ENCODE peak calls at places on chromosome 3, in five cellular contexts. One of them, this sample, is unnamed.

GRCh38 chr3:21705769-21706168 is 45.2 kb downstream of the ZNF385D start:
- DNase-seq in cardiac fibroblast: peak
- DNase-seq in fibroblast of the aortic adventitia: peak
- DNase-seq in B cell: no peak
- DNase-seq in IMR-90: peak
- DNase-seq in this sample: no peak

GRCh38 chr3:64518496-64518895 is 169.3 kb downstream of the ADAMTS9 start:
- DNase-seq in cardiac fibroblast: no peak
- DNase-seq in fibroblast of the aortic adventitia: no peak
- DNase-seq in B cell: no peak
- DNase-seq in IMR-90: no peak
- DNase-seq in this sample: no peak

GRCh38 chr3:16211176-16211904 is 36.9 kb downstream of the GALNT15 start:
- DNase-seq in cardiac fibroblast: no peak
- DNase-seq in fibroblast of the aortic adventitia: no peak
- DNase-seq in B cell: no peak
- DNase-seq in IMR-90: peak
- DNase-seq in this sample: no peak

GRCh38 chr3:130609166-130609574 is 92.2 kb downstream of the COL6A6 start:
- DNase-seq in cardiac fibroblast: peak
- DNase-seq in fibroblast of the aortic adventitia: peak
- DNase-seq in B cell: no peak
- DNase-seq in IMR-90: no peak
- DNase-seq in this sample: no peak

GRCh38 chr3:168847293-168847883 is 751.7 kb upstream of the GOLIM4 start:
- DNase-seq in cardiac fibroblast: peak
- DNase-seq in fibroblast of the aortic adventitia: peak
- DNase-seq in B cell: no peak
- DNase-seq in IMR-90: peak
- DNase-seq in this sample: no peak

GRCh38 chr3:122358633-122359032 is 24.4 kb downstream of the MIX23 start:
- DNase-seq in cardiac fibroblast: no peak
- DNase-seq in fibroblast of the aortic adventitia: no peak
- DNase-seq in B cell: no peak
- DNase-seq in IMR-90: no peak
- DNase-seq in this sample: no peak

GRCh38 chr3:45145681-45146614 is at the start of gene CDCP1:
- DNase-seq in cardiac fibroblast: no peak
- DNase-seq in fibroblast of the aortic adventitia: peak
- DNase-seq in B cell: no peak
- DNase-seq in IMR-90: no peak
- DNase-seq in this sample: no peak

GRCh38 chr3:127457094-127457475 is 133.4 kb downstream of the TPRA1 start:
- DNase-seq in cardiac fibroblast: peak
- DNase-seq in fibroblast of the aortic adventitia: peak
- DNase-seq in B cell: no peak
- DNase-seq in IMR-90: peak
- DNase-seq in this sample: no peak

GRCh38 chr3:113574213-113574612 is 41.9 kb downstream of the SIDT1 start:
- DNase-seq in cardiac fibroblast: no peak
- DNase-seq in fibroblast of the aortic adventitia: no peak
- DNase-seq in B cell: no peak
- DNase-seq in IMR-90: no peak
- DNase-seq in this sample: no peak

GRCh38 chr3:50146316-50146901 is 8.7 kb upstream of the SEMA3F start:
- DNase-seq in cardiac fibroblast: no peak
- DNase-seq in fibroblast of the aortic adventitia: no peak
- DNase-seq in B cell: no peak
- DNase-seq in IMR-90: no peak
- DNase-seq in this sample: no peak
- TF ChIP-seq CTCF in cardiac fibroblast: no peak
- TF ChIP-seq CTCF in fibroblast of the aortic adventitia: no peak
- TF ChIP-seq CTCF in B cell: no peak
- TF ChIP-seq CTCF in IMR-90: no peak
- TF ChIP-seq CTCF in this sample: no peak

GRCh38 chr3:73618461-73618860 is 6.3 kb downstream of the PDZRN3 start:
- DNase-seq in cardiac fibroblast: no peak
- DNase-seq in fibroblast of the aortic adventitia: peak
- DNase-seq in B cell: no peak
- DNase-seq in IMR-90: peak
- DNase-seq in this sample: no peak

GRCh38 chr3:73616056-73616455 is 8.7 kb downstream of the PDZRN3 start:
- DNase-seq in cardiac fibroblast: no peak
- DNase-seq in fibroblast of the aortic adventitia: no peak
- DNase-seq in B cell: no peak
- DNase-seq in IMR-90: no peak
- DNase-seq in this sample: no peak

GRCh38 chr3:73611176-73611575 is 13.6 kb downstream of the PDZRN3 start:
- DNase-seq in cardiac fibroblast: peak
- DNase-seq in fibroblast of the aortic adventitia: peak
- DNase-seq in B cell: no peak
- DNase-seq in IMR-90: peak
- DNase-seq in this sample: no peak

GRCh38 chr3:73610493-73610892 is 14.2 kb downstream of the PDZRN3 start:
- DNase-seq in cardiac fibroblast: no peak
- DNase-seq in fibroblast of the aortic adventitia: peak
- DNase-seq in B cell: no peak
- DNase-seq in IMR-90: no peak
- DNase-seq in this sample: no peak

GRCh38 chr3:73614385-73614784 is 10.4 kb downstream of the PDZRN3 start:
- DNase-seq in cardiac fibroblast: peak
- DNase-seq in fibroblast of the aortic adventitia: peak
- DNase-seq in B cell: no peak
- DNase-seq in IMR-90: peak
- DNase-seq in this sample: no peak
- TF ChIP-seq CTCF in cardiac fibroblast: peak
- TF ChIP-seq CTCF in fibroblast of the aortic adventitia: peak
- TF ChIP-seq CTCF in B cell: no peak
- TF ChIP-seq CTCF in IMR-90: no peak
- TF ChIP-seq CTCF in this sample: no peak

DNA sequence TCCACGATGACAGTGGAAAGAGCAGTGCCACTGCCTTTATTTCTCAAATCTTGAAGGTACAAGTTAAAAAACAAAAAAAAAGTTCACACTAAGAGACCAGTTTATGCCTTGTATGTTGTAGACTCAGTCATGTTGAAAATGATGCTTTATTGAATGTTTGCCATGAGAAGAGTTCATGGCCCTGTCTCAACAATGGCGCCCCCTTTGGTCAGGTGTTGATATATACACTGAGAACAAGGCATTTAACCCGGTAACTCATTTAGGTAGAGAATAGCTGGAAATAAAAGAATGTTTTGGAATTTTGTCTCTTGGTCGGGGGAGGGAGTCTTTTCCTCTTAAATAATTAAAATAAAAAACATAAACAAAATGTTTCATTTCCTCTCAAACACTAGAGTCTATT is 145.6 kb upstream of the SLC2A2 start:
- DNase-seq in cardiac fibroblast: no peak
- DNase-seq in fibroblast of the aortic adventitia: no peak
- DNase-seq in B cell: no peak
- DNase-seq in IMR-90: no peak
- DNase-seq in this sample: no peak
- TF ChIP-seq CTCF in cardiac fibroblast: peak
- TF ChIP-seq CTCF in fibroblast of the aortic adventitia: peak
- TF ChIP-seq CTCF in B cell: no peak
- TF ChIP-seq CTCF in IMR-90: no peak
- TF ChIP-seq CTCF in this sample: no peak

GRCh38 chr3:97692406-97692805 is 72.2 kb upstream of the ARL6 start:
- DNase-seq in cardiac fibroblast: no peak
- DNase-seq in fibroblast of the aortic adventitia: no peak
- DNase-seq in B cell: no peak
- DNase-seq in IMR-90: no peak
- DNase-seq in this sample: no peak
- TF ChIP-seq CTCF in cardiac fibroblast: no peak
- TF ChIP-seq CTCF in fibroblast of the aortic adventitia: no peak
- TF ChIP-seq CTCF in B cell: no peak
- TF ChIP-seq CTCF in IMR-90: no peak
- TF ChIP-seq CTCF in this sample: no peak

GRCh38 chr3:68447885-68448284 is 484.5 kb downstream of the TAFA4 start:
- DNase-seq in cardiac fibroblast: no peak
- DNase-seq in fibroblast of the aortic adventitia: no peak
- DNase-seq in B cell: no peak
- DNase-seq in IMR-90: no peak
- DNase-seq in this sample: no peak
- TF ChIP-seq CTCF in cardiac fibroblast: no peak
- TF ChIP-seq CTCF in fibroblast of the aortic adventitia: no peak
- TF ChIP-seq CTCF in B cell: no peak
- TF ChIP-seq CTCF in IMR-90: no peak
- TF ChIP-seq CTCF in this sample: no peak

DNA sequence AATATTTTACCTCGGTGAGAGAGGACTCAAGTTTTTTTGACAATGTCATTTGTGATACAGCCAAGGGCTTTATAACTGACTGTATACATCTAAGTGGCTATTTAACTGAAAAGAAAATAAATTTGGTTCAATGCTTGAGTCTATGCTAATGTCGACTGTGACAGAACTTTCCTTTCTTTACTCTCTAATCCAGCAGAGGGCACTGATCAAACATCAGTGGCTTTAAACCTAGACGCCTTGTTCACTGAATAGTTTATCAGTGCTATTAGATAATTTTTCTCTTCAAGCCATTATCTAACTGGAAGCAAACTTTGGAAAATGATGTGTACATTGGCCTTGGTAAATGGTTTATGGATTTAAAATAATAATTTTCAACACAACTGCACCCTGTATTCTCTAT is 285.1 kb downstream of the CHL1 start:
- DNase-seq in cardiac fibroblast: peak
- DNase-seq in fibroblast of the aortic adventitia: no peak
- DNase-seq in B cell: no peak
- DNase-seq in IMR-90: no peak
- DNase-seq in this sample: no peak
- TF ChIP-seq CTCF in cardiac fibroblast: no peak
- TF ChIP-seq CTCF in fibroblast of the aortic adventitia: no peak
- TF ChIP-seq CTCF in B cell: no peak
- TF ChIP-seq CTCF in IMR-90: no peak
- TF ChIP-seq CTCF in this sample: no peak

GRCh38 chr3:98855811-98856400 is 45.6 kb downstream of the DCBLD2 start:
- DNase-seq in cardiac fibroblast: peak
- DNase-seq in fibroblast of the aortic adventitia: peak
- DNase-seq in B cell: no peak
- DNase-seq in IMR-90: peak
- DNase-seq in this sample: no peak
- TF ChIP-seq CTCF in cardiac fibroblast: no peak
- TF ChIP-seq CTCF in fibroblast of the aortic adventitia: no peak
- TF ChIP-seq CTCF in B cell: no peak
- TF ChIP-seq CTCF in IMR-90: no peak
- TF ChIP-seq CTCF in this sample: no peak

GRCh38 chr3:53198996-53199395 is 38.0 kb downstream of the PRKCD start:
- DNase-seq in cardiac fibroblast: no peak
- DNase-seq in fibroblast of the aortic adventitia: no peak
- DNase-seq in B cell: no peak
- DNase-seq in IMR-90: no peak
- DNase-seq in this sample: no peak

GRCh38 chr3:53199834-53200233 is 38.8 kb downstream of the PRKCD start:
- DNase-seq in cardiac fibroblast: no peak
- DNase-seq in fibroblast of the aortic adventitia: no peak
- DNase-seq in B cell: peak
- DNase-seq in IMR-90: no peak
- DNase-seq in this sample: no peak

GRCh38 chr3:53200501-53201189 is 39.6 kb downstream of the PRKCD start:
- DNase-seq in cardiac fibroblast: no peak
- DNase-seq in fibroblast of the aortic adventitia: no peak
- DNase-seq in B cell: no peak
- DNase-seq in IMR-90: no peak
- DNase-seq in this sample: no peak

GRCh38 chr3:53196575-53197407 is 35.8 kb downstream of the PRKCD start:
- DNase-seq in cardiac fibroblast: peak
- DNase-seq in fibroblast of the aortic adventitia: peak
- DNase-seq in B cell: peak
- DNase-seq in IMR-90: peak
- DNase-seq in this sample: no peak

DNA sequence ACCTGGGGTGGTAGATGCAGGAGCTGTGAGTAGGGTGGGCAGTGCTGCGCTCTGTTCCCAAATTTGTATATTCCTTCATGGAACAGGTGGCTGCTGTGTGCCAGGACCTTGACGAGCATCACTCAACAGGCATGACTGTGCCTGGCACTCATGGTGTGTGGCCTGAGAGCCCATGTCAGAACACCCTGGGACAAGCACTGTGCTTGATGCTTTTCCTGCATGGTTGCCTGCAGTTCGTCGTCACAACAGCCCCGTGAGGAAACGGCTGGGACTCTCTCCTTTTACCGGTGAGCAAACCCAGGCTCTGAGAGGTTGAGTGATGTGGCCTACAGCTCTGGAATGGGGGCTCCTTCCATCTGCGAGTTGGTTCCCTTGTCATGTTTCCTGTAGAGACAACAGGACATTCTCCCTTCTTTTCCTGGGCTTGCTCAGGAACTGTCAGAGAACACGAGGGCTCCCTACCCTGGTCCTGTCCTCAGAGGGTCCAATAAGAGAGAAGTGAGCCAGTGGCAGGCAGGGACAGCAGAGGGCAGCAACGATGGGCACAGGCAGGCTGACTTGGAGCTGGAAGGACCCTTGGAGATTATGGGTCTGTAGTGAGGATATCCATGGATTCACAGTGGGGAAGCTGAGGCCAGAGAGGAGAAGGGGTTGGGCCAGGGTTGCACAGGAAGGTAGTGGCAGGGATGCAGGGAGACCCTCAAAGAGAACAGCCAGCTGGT is 37.4 kb downstream of the PRKCD start:
- DNase-seq in cardiac fibroblast: no peak
- DNase-seq in fibroblast of the aortic adventitia: no peak
- DNase-seq in B cell: peak
- DNase-seq in IMR-90: no peak
- DNase-seq in this sample: no peak
- TF ChIP-seq CTCF in cardiac fibroblast: peak
- TF ChIP-seq CTCF in fibroblast of the aortic adventitia: no peak
- TF ChIP-seq CTCF in B cell: no peak
- TF ChIP-seq CTCF in IMR-90: no peak
- TF ChIP-seq CTCF in this sample: no peak

DNA sequence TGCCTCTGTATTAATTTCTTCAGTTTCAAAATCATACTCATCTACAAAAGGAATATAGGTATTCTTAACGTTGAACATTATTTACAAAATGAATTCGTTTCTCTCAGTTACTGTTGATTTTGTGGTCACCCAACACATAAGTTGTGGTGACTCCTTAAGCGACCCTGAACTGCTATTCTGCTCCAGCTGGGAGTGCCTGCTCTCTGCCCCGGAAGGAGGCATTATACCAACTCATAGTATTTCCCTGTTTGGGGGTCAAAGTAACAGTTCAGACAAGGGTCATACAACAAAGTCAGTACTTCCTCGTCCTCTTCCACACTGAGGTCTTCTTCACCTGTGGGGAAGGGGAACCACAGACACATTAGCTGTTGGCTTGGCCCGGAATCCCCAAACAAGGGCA is 75.7 kb upstream of the FAM3D start:
- DNase-seq in cardiac fibroblast: no peak
- DNase-seq in fibroblast of the aortic adventitia: no peak
- DNase-seq in B cell: no peak
- DNase-seq in IMR-90: no peak
- DNase-seq in this sample: no peak
- TF ChIP-seq CTCF in cardiac fibroblast: no peak
- TF ChIP-seq CTCF in fibroblast of the aortic adventitia: no peak
- TF ChIP-seq CTCF in B cell: no peak
- TF ChIP-seq CTCF in IMR-90: no peak
- TF ChIP-seq CTCF in this sample: no peak

This sample was measured in natural killer cell.